ENCODE peak calls at places on chromosomes 3 and 15, in four cellular contexts. U is K562, P is SK-N-SH, M is H1. V is an unnamed sample.

GRCh38 chr15:79572691-79573340 is 140.7 kb downstream of the MINAR1 start:
- DNase-seq in U (no peak), P (no peak), M (no peak), V (no peak)

GRCh38 chr15:68405426-68406250 is 26.3 kb downstream of the ITGA11 start:
- DNase-seq in U (no peak), P (no peak), M (peak), V (no peak)

GRCh38 chr15:39658740-39659139 is 77.9 kb downstream of the THBS1 start:
- DNase-seq in U (no peak), P (no peak), M (no peak), V (no peak)

GRCh38 chr3:4988815-4989648 is 9.8 kb downstream of the BHLHE40 start:
- DNase-seq in U (peak), P (no peak), M (no peak), V (no peak)

GRCh38 chr3:181619897-181620296 is 91.8 kb upstream of the SOX2 start:
- DNase-seq in U (no peak), P (no peak), M (no peak), V (no peak)

GRCh38 chr3:172546105-172546504 is 22.9 kb upstream of the TNFSF10 start:
- DNase-seq in U (no peak), P (no peak), M (no peak), V (no peak)

GRCh38 chr15:58039260-58040035 is 26.1 kb downstream of the ALDH1A2 start:
- DNase-seq in U (no peak), P (no peak), M (no peak), V (no peak)

GRCh38 chr15:100108846-100109245 is 232.9 kb downstream of the ADAMTS17 start:
- DNase-seq in U (no peak), P (no peak), M (no peak), V (no peak)

GRCh38 chr15:62899090-62899493 is 143.5 kb upstream of the TPM1 start:
- DNase-seq in U (no peak), P (no peak), M (no peak), V (no peak)

GRCh38 chr3:64342940-64343691 is 117.8 kb upstream of the PRICKLE2 start:
- DNase-seq in U (no peak), P (peak), M (no peak), V (no peak)

GRCh38 chr3:107117922-107118576 is 259.2 kb upstream of the CCDC54 start:
- DNase-seq in U (peak), P (peak), M (peak), V (no peak)

GRCh38 chr3:139354661-139355060 is 10.8 kb downstream of the MRPS22 start:
- DNase-seq in U (no peak), P (no peak), M (no peak), V (no peak)

GRCh38 chr3:102718651-102719050 is 283.8 kb downstream of the ZPLD1 start:
- DNase-seq in U (no peak), P (no peak), M (no peak), V (no peak)

GRCh38 chr3:171407746-171408145 is 52.5 kb downstream of the TNIK start:
- DNase-seq in U (peak), P (no peak), M (no peak), V (no peak)

GRCh38 chr15:59168536-59168935 is 38.1 kb upstream of the LDHAL6B start:
- DNase-seq in U (no peak), P (no peak), M (no peak), V (no peak)

GRCh38 chr3:195856410-195857084 is 44.8 kb upstream of the MUC4 start:
- DNase-seq in U (peak), P (no peak), M (no peak), V (no peak)

GRCh38 chr15:30903497-30904187 is at the start of gene FAN1:
- DNase-seq in U (peak), P (peak), M (peak), V (peak)

GRCh38 chr3:16302082-16302631 is 37.1 kb downstream of the OXNAD1 start:
- DNase-seq in U (no peak), P (no peak), M (no peak), V (no peak)

GRCh38 chr3:100033184-100033583 is 81.1 kb downstream of the FILIP1L start:
- DNase-seq in U (no peak), P (no peak), M (no peak), V (no peak)

GRCh38 chr3:30681276-30682211 is 75.1 kb downstream of the TGFBR2 start:
- DNase-seq in U (no peak), P (peak), M (no peak), V (no peak)

GRCh38 chr15:51388726-51389125 is 47.3 kb downstream of the GLDN start:
- DNase-seq in U (no peak), P (no peak), M (no peak), V (no peak)

GRCh38 chr15:37771462-37771861 is 163.0 kb upstream of the TMCO5A start:
- DNase-seq in U (no peak), P (no peak), M (no peak), V (no peak)

GRCh38 chr3:106759686-106760085 is 617.6 kb upstream of the CCDC54 start:
- DNase-seq in U (no peak), P (no peak), M (no peak), V (no peak)

GRCh38 chr15:75809986-75810750 is 33.1 kb upstream of the UBE2Q2 start:
- DNase-seq in U (no peak), P (peak), M (peak), V (no peak)

GRCh38 chr3:141795311-141795710 is 32.1 kb downstream of the GRK7 start:
- DNase-seq in U (no peak), P (no peak), M (no peak), V (no peak)

GRCh38 chr15:78623786-78624497 is 3.1 kb upstream of the CHRNA3 start:
- DNase-seq in U (no peak), P (no peak), M (no peak), V (no peak)

GRCh38 chr3:15283702-15284101 is 48.7 kb downstream of the SH3BP5 start:
- DNase-seq in U (no peak), P (no peak), M (no peak), V (no peak)

GRCh38 chr3:15280853-15281532 is 51.4 kb downstream of the SH3BP5 start:
- DNase-seq in U (no peak), P (no peak), M (no peak), V (no peak)

GRCh38 chr3:15286022-15286421 is 46.4 kb downstream of the SH3BP5 start:
- DNase-seq in U (no peak), P (no peak), M (peak), V (no peak)

GRCh38 chr3:15281817-15282216 is 50.6 kb downstream of the SH3BP5 start:
- DNase-seq in U (no peak), P (no peak), M (no peak), V (no peak)

DNA sequence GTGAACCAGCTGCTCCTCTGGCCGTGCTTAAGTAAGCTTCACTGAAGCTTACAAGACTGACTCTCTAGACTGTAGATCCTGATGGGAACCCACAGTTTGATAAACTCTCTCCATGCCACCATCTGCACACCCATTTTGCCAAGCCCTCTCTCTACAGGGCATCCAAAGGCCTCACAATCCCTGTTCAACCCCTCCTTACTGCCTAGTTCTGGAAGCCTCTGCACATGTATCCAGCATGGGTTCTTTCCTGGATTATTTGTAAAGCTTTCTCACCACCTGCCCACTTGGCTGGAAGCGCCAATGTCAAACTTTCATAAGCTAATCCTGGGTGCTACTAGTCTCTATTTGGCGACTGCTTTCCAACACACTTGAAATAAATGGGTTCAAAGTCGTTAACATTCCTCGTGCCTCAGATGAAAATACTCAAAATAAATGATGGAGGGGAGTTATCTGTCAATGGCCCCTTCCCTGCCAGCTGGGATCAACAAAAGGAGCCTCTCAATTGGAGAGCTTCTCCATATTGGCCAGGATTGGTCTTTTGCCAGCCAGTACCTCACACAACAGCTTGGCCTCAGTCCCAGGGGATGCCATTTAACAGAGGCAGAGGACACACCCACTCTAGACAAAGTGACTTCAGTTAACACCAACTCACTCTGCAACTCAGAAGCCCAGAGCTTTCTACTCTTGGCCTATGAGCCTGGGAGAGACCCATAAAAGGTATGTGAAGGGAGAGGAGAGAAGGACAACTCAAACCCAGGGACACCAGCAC is 48.1 kb downstream of the SH3BP5 start:
- DNase-seq in U (no peak), P (no peak), M (no peak), V (no peak)
- TF ChIP-seq NRF1 in U (no peak), P (no peak), M (no peak), V (no peak)

GRCh38 chr3:186220886-186221285 is 112.0 kb upstream of the ETV5 start:
- DNase-seq in U (no peak), P (no peak), M (no peak), V (no peak)
- TF ChIP-seq NRF1 in U (no peak), P (no peak), M (no peak), V (no peak)

DNA sequence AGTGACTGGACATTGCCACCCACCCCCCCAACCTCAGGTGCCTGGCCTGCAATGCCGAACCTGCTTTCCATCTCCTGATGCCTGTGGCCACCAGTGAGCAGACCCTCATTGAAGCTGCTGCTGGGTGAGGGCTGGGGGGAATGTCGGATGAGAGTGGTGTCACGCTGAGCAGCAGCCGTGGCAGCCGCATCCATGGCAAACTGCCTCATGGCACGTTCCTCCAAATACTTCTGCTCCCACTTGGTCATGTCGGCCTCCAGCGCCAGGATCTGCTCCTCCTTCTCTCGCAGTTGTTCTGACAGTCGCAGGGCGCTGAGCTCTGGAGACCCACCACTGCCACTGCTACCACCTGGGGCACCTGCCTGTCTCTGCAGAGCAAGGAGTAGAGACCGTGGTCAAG is 14.2 kb downstream of the AMOTL2 start:
- DNase-seq in U (no peak), P (no peak), M (no peak), V (no peak)
- TF ChIP-seq NRF1 in U (no peak), P (no peak), M (no peak), V (no peak)

GRCh38 chr3:38987456-38987855 is 64.3 kb downstream of the SCN11A start:
- DNase-seq in U (no peak), P (no peak), M (no peak), V (no peak)
- TF ChIP-seq NRF1 in U (no peak), P (no peak), M (no peak), V (no peak)

DNA sequence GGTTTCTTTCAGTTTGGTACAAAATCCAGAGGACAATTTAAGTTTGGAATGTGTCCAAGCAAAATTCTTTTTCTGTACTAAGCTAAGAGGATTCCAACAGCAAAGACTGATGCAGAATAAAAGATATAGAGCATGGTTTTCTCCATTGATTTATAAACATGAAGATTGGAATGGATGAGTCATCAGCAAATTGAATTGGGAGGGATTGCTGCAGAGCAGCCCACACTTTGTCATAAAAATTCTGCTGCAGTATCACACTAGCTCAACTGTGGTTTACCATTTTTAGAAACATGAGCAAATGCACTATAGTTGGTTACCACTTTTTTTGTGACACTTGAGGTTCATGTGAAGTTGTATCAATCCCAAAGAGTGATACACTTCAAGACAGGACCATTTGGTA is 16.1 kb upstream of the LARP6 start:
- DNase-seq in U (no peak), P (peak), M (no peak), V (no peak)
- TF ChIP-seq NRF1 in U (no peak), P (no peak), M (no peak), V (no peak)

GRCh38 chr3:49656541-49657112 is 17.5 kb upstream of the APEH start:
- DNase-seq in U (no peak), P (no peak), M (no peak), V (no peak)
- TF ChIP-seq NRF1 in U (no peak), P (no peak), M (no peak), V (no peak)

DNA sequence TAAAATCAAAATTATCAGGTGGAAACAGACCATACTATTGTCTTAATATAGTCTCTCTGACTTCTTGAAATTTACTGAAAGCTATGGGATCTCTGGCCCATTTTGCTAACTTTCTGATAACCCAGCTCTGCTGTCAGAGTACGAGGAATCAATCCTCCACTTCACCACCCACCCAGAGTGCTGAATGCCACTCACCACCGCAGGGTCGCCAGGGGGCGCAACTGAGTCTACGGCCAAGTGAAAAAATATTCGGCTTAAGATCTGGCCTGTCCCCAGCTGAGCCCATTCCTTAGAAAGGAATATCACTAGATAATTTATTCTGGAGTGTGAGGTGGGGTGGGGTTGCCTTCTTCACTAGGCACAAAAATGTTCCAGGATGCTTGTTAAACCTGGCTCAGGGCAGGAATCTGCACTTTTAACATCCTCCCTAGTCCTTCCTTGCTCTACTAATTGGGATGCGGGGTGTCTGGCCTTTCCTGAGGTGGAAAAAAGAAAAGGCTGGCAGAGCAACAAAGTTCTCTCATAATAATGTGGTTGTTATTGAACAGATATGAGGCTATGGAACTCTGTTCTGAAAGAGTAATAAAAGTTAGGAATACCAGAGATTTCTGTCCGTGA is 520.6 kb downstream of the MFSD1 start:
- DNase-seq in U (peak), P (peak), M (peak), V (no peak)
- TF ChIP-seq NRF1 in U (no peak), P (no peak), M (no peak), V (no peak)

DNA sequence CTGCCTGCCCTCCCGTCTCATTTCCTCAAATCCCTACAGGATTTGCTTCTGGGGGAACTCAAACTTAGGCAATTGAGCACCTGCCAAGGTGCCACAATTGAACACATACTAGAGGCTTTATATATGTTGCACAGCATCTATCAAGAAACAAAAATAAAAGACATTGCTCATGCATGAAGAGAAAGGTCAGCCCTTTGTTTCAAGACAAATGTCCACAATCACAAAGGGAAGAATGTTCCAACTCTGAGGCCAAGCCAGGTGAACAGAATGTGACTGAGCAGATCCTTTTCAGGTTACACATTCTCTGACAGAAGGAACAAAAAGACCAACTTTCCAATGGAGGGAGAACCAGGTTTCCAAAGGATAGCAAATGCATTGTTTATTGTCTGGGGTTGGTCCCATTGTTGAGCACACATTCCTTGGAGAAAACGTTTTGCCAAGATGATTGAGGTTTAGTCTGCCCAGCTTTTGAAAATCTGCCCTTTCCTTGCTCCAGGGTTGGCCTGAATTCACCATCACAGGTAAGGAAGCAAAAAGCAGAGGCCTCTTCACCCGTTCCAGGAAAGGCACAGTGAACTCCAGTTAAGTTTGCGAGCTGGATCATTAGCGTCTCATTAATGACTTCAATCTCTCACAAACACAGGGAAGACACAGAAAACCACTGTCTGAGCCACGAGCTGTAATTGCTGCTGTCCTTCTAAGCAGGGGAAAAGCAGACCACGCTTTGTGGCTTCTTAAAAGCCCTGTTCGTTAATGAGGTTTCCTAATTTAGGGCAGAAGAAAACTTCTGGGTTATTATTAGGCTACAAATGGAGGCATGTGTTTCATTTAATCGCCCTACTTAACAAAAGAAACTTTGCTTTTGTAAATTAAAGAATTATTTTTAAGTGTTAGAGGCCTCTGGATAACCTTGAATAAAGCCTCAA is 50.4 kb upstream of the FAM174B start:
- DNase-seq in U (no peak), P (no peak), M (no peak), V (peak)
- TF ChIP-seq NRF1 in U (no peak), P (no peak), M (no peak), V (no peak)

GRCh38 chr15:74320358-74321247 is 46.8 kb downstream of the CYP11A1 start:
- DNase-seq in U (peak), P (peak), M (peak), V (no peak)

GRCh38 chr15:74319138-74319460 is 48.3 kb downstream of the CYP11A1 start:
- DNase-seq in U (no peak), P (no peak), M (no peak), V (no peak)

GRCh38 chr15:74317820-74318375 is 49.5 kb downstream of the CYP11A1 start:
- DNase-seq in U (no peak), P (peak), M (no peak), V (no peak)

GRCh38 chr15:74318376-74319137 is 48.9 kb downstream of the CYP11A1 start:
- DNase-seq in U (no peak), P (no peak), M (no peak), V (no peak)

DNA sequence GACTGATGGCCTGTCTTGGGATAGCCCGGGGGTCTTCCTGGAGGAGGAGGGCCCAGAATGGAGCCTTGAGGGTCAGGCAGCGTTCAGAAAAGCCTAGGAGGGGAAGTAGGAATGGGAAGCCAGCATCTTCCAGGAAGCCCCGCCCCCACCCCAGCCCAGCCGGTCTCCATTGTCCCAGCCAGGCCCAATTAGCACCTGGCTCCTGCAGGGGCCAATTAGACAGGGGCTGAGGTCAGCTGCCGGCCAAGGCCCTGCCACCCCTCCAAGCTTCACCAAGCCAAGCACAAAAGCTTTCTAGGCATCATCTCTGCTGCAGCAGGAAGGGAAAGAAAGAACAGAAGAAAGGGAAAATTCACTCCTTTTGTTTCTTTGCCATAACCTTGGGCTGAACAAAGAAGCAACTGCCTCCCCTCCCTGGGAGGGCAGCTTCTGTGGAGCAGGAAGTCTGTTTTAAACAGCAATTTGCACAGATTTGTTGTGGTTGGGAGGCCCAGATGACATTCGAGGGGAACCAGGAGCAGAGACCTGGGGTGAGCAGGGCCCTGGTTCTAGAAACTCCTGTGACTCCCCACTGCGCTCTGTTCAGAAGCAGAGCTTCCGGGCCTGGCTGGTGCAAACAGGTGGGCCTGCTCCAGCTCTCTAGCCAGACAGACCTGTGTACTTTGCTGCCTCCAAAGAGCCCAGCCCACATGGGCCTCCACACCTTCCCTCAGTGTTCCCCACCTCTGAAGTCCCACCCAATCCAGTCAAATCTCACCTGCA is 47.7 kb downstream of the CYP11A1 start:
- DNase-seq in U (no peak), P (peak), M (no peak), V (no peak)
- TF ChIP-seq NRF1 in U (no peak), P (no peak), M (no peak), V (no peak)

V was measured in GM12878.